ENCODE peak calls at places on chromosomes 1 and 21, in five cellular contexts. One of them, this sample, is unnamed.

GRCh38 chr1:22717038-22717758 is 6.6 kb downstream of the EPHB2 start:
- DNase-seq in small intestine: peak
- DNase-seq in GM13977: no peak
- DNase-seq in naive thymus-derived CD4-positive, alpha-beta T cell: no peak
- DNase-seq in fibroblast of pulmonary artery: no peak
- DNase-seq in this sample: no peak

GRCh38 chr21:44314128-44314527 is 14.3 kb downstream of the PFKL start:
- DNase-seq in fibroblast of pulmonary artery: no peak
- DNase-seq in small intestine: no peak
- DNase-seq in naive thymus-derived CD4-positive, alpha-beta T cell: no peak
- DNase-seq in GM13977: no peak
- DNase-seq in this sample: no peak

GRCh38 chr1:224694969-224695368 is 78.9 kb downstream of the CNIH3 start:
- DNase-seq in GM13977: no peak
- DNase-seq in naive thymus-derived CD4-positive, alpha-beta T cell: no peak
- DNase-seq in small intestine: no peak
- DNase-seq in fibroblast of pulmonary artery: no peak
- DNase-seq in this sample: no peak

GRCh38 chr1:55143686-55144085 is 71.5 kb downstream of the USP24 start:
- DNase-seq in naive thymus-derived CD4-positive, alpha-beta T cell: no peak
- DNase-seq in GM13977: no peak
- DNase-seq in small intestine: no peak
- DNase-seq in fibroblast of pulmonary artery: no peak
- DNase-seq in this sample: no peak

GRCh38 chr1:228837817-228838716 is 102.8 kb downstream of the RHOU start:
- DNase-seq in fibroblast of pulmonary artery: peak
- DNase-seq in GM13977: no peak
- DNase-seq in small intestine: peak
- DNase-seq in naive thymus-derived CD4-positive, alpha-beta T cell: no peak
- DNase-seq in this sample: no peak

GRCh38 chr1:85584923-85585322 is 4.4 kb downstream of the CCN1 start:
- DNase-seq in fibroblast of pulmonary artery: peak
- DNase-seq in naive thymus-derived CD4-positive, alpha-beta T cell: no peak
- DNase-seq in GM13977: no peak
- DNase-seq in small intestine: no peak
- DNase-seq in this sample: no peak

GRCh38 chr21:28540514-28540913 is 452.2 kb downstream of the LTN1 start:
- DNase-seq in GM13977: no peak
- DNase-seq in fibroblast of pulmonary artery: peak
- DNase-seq in naive thymus-derived CD4-positive, alpha-beta T cell: no peak
- DNase-seq in small intestine: no peak
- DNase-seq in this sample: no peak

GRCh38 chr1:198472997-198473396 is 67.5 kb downstream of the ATP6V1G3 start:
- DNase-seq in fibroblast of pulmonary artery: no peak
- DNase-seq in naive thymus-derived CD4-positive, alpha-beta T cell: no peak
- DNase-seq in GM13977: no peak
- DNase-seq in small intestine: no peak
- DNase-seq in this sample: no peak

GRCh38 chr21:33492571-33492970 is 1.1 kb upstream of the DNAJC28 start:
- DNase-seq in GM13977: no peak
- DNase-seq in fibroblast of pulmonary artery: peak
- DNase-seq in small intestine: no peak
- DNase-seq in naive thymus-derived CD4-positive, alpha-beta T cell: no peak
- DNase-seq in this sample: no peak

GRCh38 chr1:46809904-46810303 is 11.1 kb downstream of the CYP4B1 start:
- DNase-seq in naive thymus-derived CD4-positive, alpha-beta T cell: no peak
- DNase-seq in small intestine: no peak
- DNase-seq in fibroblast of pulmonary artery: no peak
- DNase-seq in GM13977: no peak
- DNase-seq in this sample: no peak

GRCh38 chr1:178232108-178232507 is 138.2 kb downstream of the RASAL2 start:
- DNase-seq in naive thymus-derived CD4-positive, alpha-beta T cell: no peak
- DNase-seq in fibroblast of pulmonary artery: no peak
- DNase-seq in small intestine: no peak
- DNase-seq in GM13977: no peak
- DNase-seq in this sample: no peak

GRCh38 chr1:21524686-21525339 is 15.6 kb downstream of the ALPL start:
- DNase-seq in GM13977: no peak
- DNase-seq in naive thymus-derived CD4-positive, alpha-beta T cell: no peak
- DNase-seq in small intestine: no peak
- DNase-seq in fibroblast of pulmonary artery: no peak
- DNase-seq in this sample: no peak

GRCh38 chr1:175355414-175355813 is 162.8 kb upstream of the KIAA0040 start:
- DNase-seq in small intestine: no peak
- DNase-seq in naive thymus-derived CD4-positive, alpha-beta T cell: no peak
- DNase-seq in fibroblast of pulmonary artery: no peak
- DNase-seq in GM13977: no peak
- DNase-seq in this sample: no peak

GRCh38 chr1:165860065-165860464 is 32.7 kb downstream of the UCK2 start:
- DNase-seq in GM13977: no peak
- DNase-seq in naive thymus-derived CD4-positive, alpha-beta T cell: no peak
- DNase-seq in small intestine: peak
- DNase-seq in fibroblast of pulmonary artery: no peak
- DNase-seq in this sample: no peak

GRCh38 chr1:8560611-8561544 is 243.0 kb downstream of the SLC45A1 start:
- DNase-seq in GM13977: peak
- DNase-seq in naive thymus-derived CD4-positive, alpha-beta T cell: peak
- DNase-seq in small intestine: peak
- DNase-seq in fibroblast of pulmonary artery: peak
- DNase-seq in this sample: peak

GRCh38 chr1:8947127-8947691 is 1.5 kb downstream of the CA6 start:
- DNase-seq in naive thymus-derived CD4-positive, alpha-beta T cell: no peak
- DNase-seq in fibroblast of pulmonary artery: no peak
- DNase-seq in small intestine: no peak
- DNase-seq in GM13977: no peak
- DNase-seq in this sample: no peak

GRCh38 chr1:8047686-8048522 is 21.8 kb upstream of the ERRFI1 start:
- DNase-seq in GM13977: no peak
- DNase-seq in fibroblast of pulmonary artery: peak
- DNase-seq in naive thymus-derived CD4-positive, alpha-beta T cell: no peak
- DNase-seq in small intestine: no peak
- DNase-seq in this sample: no peak

GRCh38 chr1:151562661-151563060 is 22.6 kb downstream of the TUFT1 start:
- DNase-seq in small intestine: no peak
- DNase-seq in GM13977: no peak
- DNase-seq in fibroblast of pulmonary artery: no peak
- DNase-seq in naive thymus-derived CD4-positive, alpha-beta T cell: no peak
- DNase-seq in this sample: no peak

GRCh38 chr21:29499734-29500343 is 201.1 kb downstream of the BACH1 start:
- DNase-seq in GM13977: peak
- DNase-seq in fibroblast of pulmonary artery: peak
- DNase-seq in small intestine: no peak
- DNase-seq in naive thymus-derived CD4-positive, alpha-beta T cell: no peak
- DNase-seq in this sample: no peak

GRCh38 chr1:52814465-52814864 is 28.1 kb upstream of the ZYG11A start:
- DNase-seq in naive thymus-derived CD4-positive, alpha-beta T cell: no peak
- DNase-seq in small intestine: no peak
- DNase-seq in fibroblast of pulmonary artery: peak
- DNase-seq in GM13977: no peak
- DNase-seq in this sample: no peak

GRCh38 chr1:29583727-29584126 is 347.4 kb downstream of the PTPRU start:
- DNase-seq in naive thymus-derived CD4-positive, alpha-beta T cell: no peak
- DNase-seq in GM13977: no peak
- DNase-seq in small intestine: no peak
- DNase-seq in fibroblast of pulmonary artery: no peak
- DNase-seq in this sample: no peak

GRCh38 chr1:244046907-244047738 is 4.0 kb upstream of the ZBTB18 start:
- DNase-seq in naive thymus-derived CD4-positive, alpha-beta T cell: no peak
- DNase-seq in fibroblast of pulmonary artery: peak
- DNase-seq in small intestine: peak
- DNase-seq in GM13977: no peak
- DNase-seq in this sample: no peak

GRCh38 chr21:43585924-43586411 is 73.3 kb downstream of the HSF2BP start:
- DNase-seq in naive thymus-derived CD4-positive, alpha-beta T cell: no peak
- DNase-seq in GM13977: no peak
- DNase-seq in small intestine: peak
- DNase-seq in fibroblast of pulmonary artery: peak
- DNase-seq in this sample: peak

GRCh38 chr1:153933955-153934354 is 11.2 kb upstream of the GATAD2B start:
- DNase-seq in naive thymus-derived CD4-positive, alpha-beta T cell: no peak
- DNase-seq in GM13977: no peak
- DNase-seq in small intestine: no peak
- DNase-seq in fibroblast of pulmonary artery: no peak
- DNase-seq in this sample: no peak

GRCh38 chr1:223249854-223250631 is 107.0 kb upstream of the TLR5 start:
- DNase-seq in small intestine: peak
- DNase-seq in naive thymus-derived CD4-positive, alpha-beta T cell: no peak
- DNase-seq in fibroblast of pulmonary artery: no peak
- DNase-seq in GM13977: no peak
- DNase-seq in this sample: no peak

GRCh38 chr1:180720753-180721152 is 88.9 kb downstream of the XPR1 start:
- DNase-seq in fibroblast of pulmonary artery: no peak
- DNase-seq in small intestine: no peak
- DNase-seq in GM13977: no peak
- DNase-seq in naive thymus-derived CD4-positive, alpha-beta T cell: no peak
- DNase-seq in this sample: no peak

GRCh38 chr1:109307363-109308021 is 681 bp upstream of the MYBPHL start:
- DNase-seq in fibroblast of pulmonary artery: no peak
- DNase-seq in GM13977: no peak
- DNase-seq in naive thymus-derived CD4-positive, alpha-beta T cell: no peak
- DNase-seq in small intestine: peak
- DNase-seq in this sample: no peak

GRCh38 chr1:37430074-37430985 is 44.0 kb upstream of the ZC3H12A start:
- DNase-seq in fibroblast of pulmonary artery: no peak
- DNase-seq in small intestine: no peak
- DNase-seq in GM13977: no peak
- DNase-seq in naive thymus-derived CD4-positive, alpha-beta T cell: no peak
- DNase-seq in this sample: no peak

GRCh38 chr1:43783671-43784205 is 76.4 kb downstream of the ST3GAL3 start:
- DNase-seq in naive thymus-derived CD4-positive, alpha-beta T cell: no peak
- DNase-seq in GM13977: peak
- DNase-seq in fibroblast of pulmonary artery: no peak
- DNase-seq in small intestine: no peak
- DNase-seq in this sample: no peak

GRCh38 chr1:220457982-220458381 is 70.0 kb upstream of the MARK1 start:
- DNase-seq in fibroblast of pulmonary artery: no peak
- DNase-seq in small intestine: no peak
- DNase-seq in naive thymus-derived CD4-positive, alpha-beta T cell: no peak
- DNase-seq in GM13977: no peak
- DNase-seq in this sample: no peak

This sample was measured in T-helper 1 cell.